ENCODE peak calls at places on chromosomes 13 and 19, in seven cellular contexts. One of them, this sample, is unnamed.

GRCh38 chr19:4715529-4716221 is 8.0 kb downstream of the DPP9 start:
- DNase-seq in stimulated activated naive B cell treated with anti-CD40 and anti-IgM and Interleukin-4, amounts not matched to agents 10 μg/mL and 1 μg/mL and 100 μg/mL, for 72 hours: no peak
- DNase-seq in retina: no peak
- DNase-seq in activated CD8-positive, alpha-beta memory T cell treated with anti-CD3 and anti-CD28 coated beads for 48 hours: no peak
- DNase-seq in D721Med: no peak
- DNase-seq in T1000: no peak
- DNase-seq in HuH-7.5: peak
- DNase-seq in this sample: no peak

GRCh38 chr19:6213696-6214585 is 65.8 kb downstream of the MLLT1 start:
- DNase-seq in activated CD8-positive, alpha-beta memory T cell treated with anti-CD3 and anti-CD28 coated beads for 48 hours: no peak
- DNase-seq in retina: no peak
- DNase-seq in T1000: no peak
- DNase-seq in HuH-7.5: peak
- DNase-seq in D721Med: peak
- DNase-seq in stimulated activated naive B cell treated with anti-CD40 and anti-IgM and Interleukin-4, amounts not matched to agents 10 μg/mL and 1 μg/mL and 100 μg/mL, for 72 hours: no peak
- DNase-seq in this sample: no peak

GRCh38 chr19:38172001-38172400 is 52.0 kb downstream of the DPF1 start:
- DNase-seq in activated CD8-positive, alpha-beta memory T cell treated with anti-CD3 and anti-CD28 coated beads for 48 hours: no peak
- DNase-seq in retina: no peak
- DNase-seq in HuH-7.5: no peak
- DNase-seq in D721Med: no peak
- DNase-seq in T1000: no peak
- DNase-seq in stimulated activated naive B cell treated with anti-CD40 and anti-IgM and Interleukin-4, amounts not matched to agents 10 μg/mL and 1 μg/mL and 100 μg/mL, for 72 hours: no peak
- DNase-seq in this sample: no peak

GRCh38 chr19:46901701-46902401 is 41.1 kb downstream of the ARHGAP35 start:
- DNase-seq in stimulated activated naive B cell treated with anti-CD40 and anti-IgM and Interleukin-4, amounts not matched to agents 10 μg/mL and 1 μg/mL and 100 μg/mL, for 72 hours: no peak
- DNase-seq in activated CD8-positive, alpha-beta memory T cell treated with anti-CD3 and anti-CD28 coated beads for 48 hours: no peak
- DNase-seq in T1000: no peak
- DNase-seq in D721Med: no peak
- DNase-seq in retina: no peak
- DNase-seq in HuH-7.5: no peak
- DNase-seq in this sample: no peak

GRCh38 chr19:40362160-40362559 is 13.7 kb downstream of the PLD3 start:
- DNase-seq in HuH-7.5: no peak
- DNase-seq in T1000: no peak
- DNase-seq in retina: no peak
- DNase-seq in stimulated activated naive B cell treated with anti-CD40 and anti-IgM and Interleukin-4, amounts not matched to agents 10 μg/mL and 1 μg/mL and 100 μg/mL, for 72 hours: no peak
- DNase-seq in D721Med: no peak
- DNase-seq in activated CD8-positive, alpha-beta memory T cell treated with anti-CD3 and anti-CD28 coated beads for 48 hours: no peak
- DNase-seq in this sample: no peak

GRCh38 chr19:2552859-2553258 is 76.9 kb downstream of the GADD45B start:
- DNase-seq in retina: no peak
- DNase-seq in D721Med: no peak
- DNase-seq in HuH-7.5: no peak
- DNase-seq in stimulated activated naive B cell treated with anti-CD40 and anti-IgM and Interleukin-4, amounts not matched to agents 10 μg/mL and 1 μg/mL and 100 μg/mL, for 72 hours: peak
- DNase-seq in activated CD8-positive, alpha-beta memory T cell treated with anti-CD3 and anti-CD28 coated beads for 48 hours: no peak
- DNase-seq in T1000: no peak
- DNase-seq in this sample: no peak

GRCh38 chr13:91721413-91721812 is 323.0 kb downstream of the GPC5 start:
- DNase-seq in HuH-7.5: no peak
- DNase-seq in activated CD8-positive, alpha-beta memory T cell treated with anti-CD3 and anti-CD28 coated beads for 48 hours: no peak
- DNase-seq in T1000: no peak
- DNase-seq in retina: no peak
- DNase-seq in stimulated activated naive B cell treated with anti-CD40 and anti-IgM and Interleukin-4, amounts not matched to agents 10 μg/mL and 1 μg/mL and 100 μg/mL, for 72 hours: no peak
- DNase-seq in D721Med: no peak
- DNase-seq in this sample: no peak

GRCh38 chr19:50658438-50659317 is 9.4 kb downstream of the C19orf81 start:
- DNase-seq in HuH-7.5: peak
- DNase-seq in D721Med: peak
- DNase-seq in T1000: no peak
- DNase-seq in stimulated activated naive B cell treated with anti-CD40 and anti-IgM and Interleukin-4, amounts not matched to agents 10 μg/mL and 1 μg/mL and 100 μg/mL, for 72 hours: peak
- DNase-seq in retina: peak
- DNase-seq in activated CD8-positive, alpha-beta memory T cell treated with anti-CD3 and anti-CD28 coated beads for 48 hours: peak
- DNase-seq in this sample: peak

GRCh38 chr19:39539165-39539518 is 819 bp downstream of the EID2 start:
- DNase-seq in retina: no peak
- DNase-seq in D721Med: no peak
- DNase-seq in stimulated activated naive B cell treated with anti-CD40 and anti-IgM and Interleukin-4, amounts not matched to agents 10 μg/mL and 1 μg/mL and 100 μg/mL, for 72 hours: no peak
- DNase-seq in HuH-7.5: peak
- DNase-seq in activated CD8-positive, alpha-beta memory T cell treated with anti-CD3 and anti-CD28 coated beads for 48 hours: no peak
- DNase-seq in T1000: no peak
- DNase-seq in this sample: no peak

GRCh38 chr13:49563513-49563912 is 21.8 kb downstream of the RCBTB1 start:
- DNase-seq in retina: no peak
- DNase-seq in HuH-7.5: no peak
- DNase-seq in activated CD8-positive, alpha-beta memory T cell treated with anti-CD3 and anti-CD28 coated beads for 48 hours: no peak
- DNase-seq in D721Med: no peak
- DNase-seq in T1000: no peak
- DNase-seq in stimulated activated naive B cell treated with anti-CD40 and anti-IgM and Interleukin-4, amounts not matched to agents 10 μg/mL and 1 μg/mL and 100 μg/mL, for 72 hours: no peak
- DNase-seq in this sample: no peak

GRCh38 chr13:48977973-48978372 is 2.3 kb downstream of the FNDC3A start:
- DNase-seq in D721Med: no peak
- DNase-seq in retina: no peak
- DNase-seq in T1000: no peak
- DNase-seq in HuH-7.5: no peak
- DNase-seq in activated CD8-positive, alpha-beta memory T cell treated with anti-CD3 and anti-CD28 coated beads for 48 hours: no peak
- DNase-seq in stimulated activated naive B cell treated with anti-CD40 and anti-IgM and Interleukin-4, amounts not matched to agents 10 μg/mL and 1 μg/mL and 100 μg/mL, for 72 hours: no peak
- DNase-seq in this sample: no peak

GRCh38 chr13:79194272-79194671 is 211.8 kb downstream of the RBM26 start:
- DNase-seq in retina: no peak
- DNase-seq in stimulated activated naive B cell treated with anti-CD40 and anti-IgM and Interleukin-4, amounts not matched to agents 10 μg/mL and 1 μg/mL and 100 μg/mL, for 72 hours: peak
- DNase-seq in T1000: no peak
- DNase-seq in D721Med: no peak
- DNase-seq in activated CD8-positive, alpha-beta memory T cell treated with anti-CD3 and anti-CD28 coated beads for 48 hours: no peak
- DNase-seq in HuH-7.5: no peak
- DNase-seq in this sample: no peak

GRCh38 chr19:9885077-9885552 is 50.0 kb downstream of the PIN1 start:
- DNase-seq in T1000: no peak
- DNase-seq in activated CD8-positive, alpha-beta memory T cell treated with anti-CD3 and anti-CD28 coated beads for 48 hours: no peak
- DNase-seq in D721Med: no peak
- DNase-seq in retina: no peak
- DNase-seq in stimulated activated naive B cell treated with anti-CD40 and anti-IgM and Interleukin-4, amounts not matched to agents 10 μg/mL and 1 μg/mL and 100 μg/mL, for 72 hours: no peak
- DNase-seq in HuH-7.5: no peak
- DNase-seq in this sample: no peak

GRCh38 chr13:79409828-79410227 is 3.8 kb upstream of the RBM26 start:
- DNase-seq in T1000: no peak
- DNase-seq in retina: no peak
- DNase-seq in stimulated activated naive B cell treated with anti-CD40 and anti-IgM and Interleukin-4, amounts not matched to agents 10 μg/mL and 1 μg/mL and 100 μg/mL, for 72 hours: no peak
- DNase-seq in activated CD8-positive, alpha-beta memory T cell treated with anti-CD3 and anti-CD28 coated beads for 48 hours: no peak
- DNase-seq in HuH-7.5: no peak
- DNase-seq in D721Med: no peak
- DNase-seq in this sample: no peak

GRCh38 chr19:35025969-35026368 is 4.3 kb upstream of the SCN1B start:
- DNase-seq in D721Med: no peak
- DNase-seq in stimulated activated naive B cell treated with anti-CD40 and anti-IgM and Interleukin-4, amounts not matched to agents 10 μg/mL and 1 μg/mL and 100 μg/mL, for 72 hours: no peak
- DNase-seq in retina: no peak
- DNase-seq in activated CD8-positive, alpha-beta memory T cell treated with anti-CD3 and anti-CD28 coated beads for 48 hours: no peak
- DNase-seq in T1000: no peak
- DNase-seq in HuH-7.5: no peak
- DNase-seq in this sample: no peak

GRCh38 chr13:93425411-93425810 is 198.8 kb downstream of the GPC6 start:
- DNase-seq in stimulated activated naive B cell treated with anti-CD40 and anti-IgM and Interleukin-4, amounts not matched to agents 10 μg/mL and 1 μg/mL and 100 μg/mL, for 72 hours: no peak
- DNase-seq in T1000: no peak
- DNase-seq in activated CD8-positive, alpha-beta memory T cell treated with anti-CD3 and anti-CD28 coated beads for 48 hours: no peak
- DNase-seq in HuH-7.5: no peak
- DNase-seq in retina: no peak
- DNase-seq in D721Med: no peak
- DNase-seq in this sample: no peak

GRCh38 chr13:64928704-64929499 is 2301.2 kb downstream of the PCDH9 start:
- DNase-seq in stimulated activated naive B cell treated with anti-CD40 and anti-IgM and Interleukin-4, amounts not matched to agents 10 μg/mL and 1 μg/mL and 100 μg/mL, for 72 hours: no peak
- DNase-seq in T1000: no peak
- DNase-seq in HuH-7.5: no peak
- DNase-seq in retina: no peak
- DNase-seq in D721Med: no peak
- DNase-seq in activated CD8-positive, alpha-beta memory T cell treated with anti-CD3 and anti-CD28 coated beads for 48 hours: no peak
- DNase-seq in this sample: no peak

GRCh38 chr19:53007200-53008054 is 6.3 kb upstream of the ERVV-1 start:
- DNase-seq in retina: no peak
- DNase-seq in T1000: no peak
- DNase-seq in D721Med: no peak
- DNase-seq in activated CD8-positive, alpha-beta memory T cell treated with anti-CD3 and anti-CD28 coated beads for 48 hours: no peak
- DNase-seq in HuH-7.5: no peak
- DNase-seq in stimulated activated naive B cell treated with anti-CD40 and anti-IgM and Interleukin-4, amounts not matched to agents 10 μg/mL and 1 μg/mL and 100 μg/mL, for 72 hours: no peak
- DNase-seq in this sample: no peak

GRCh38 chr13:93079294-93079693 is 147.3 kb upstream of the GPC6 start:
- DNase-seq in T1000: no peak
- DNase-seq in D721Med: no peak
- DNase-seq in activated CD8-positive, alpha-beta memory T cell treated with anti-CD3 and anti-CD28 coated beads for 48 hours: no peak
- DNase-seq in HuH-7.5: no peak
- DNase-seq in retina: no peak
- DNase-seq in stimulated activated naive B cell treated with anti-CD40 and anti-IgM and Interleukin-4, amounts not matched to agents 10 μg/mL and 1 μg/mL and 100 μg/mL, for 72 hours: no peak
- DNase-seq in this sample: no peak

GRCh38 chr13:111219306-111219705 is 101.1 kb upstream of the TEX29 start:
- DNase-seq in activated CD8-positive, alpha-beta memory T cell treated with anti-CD3 and anti-CD28 coated beads for 48 hours: no peak
- DNase-seq in HuH-7.5: no peak
- DNase-seq in stimulated activated naive B cell treated with anti-CD40 and anti-IgM and Interleukin-4, amounts not matched to agents 10 μg/mL and 1 μg/mL and 100 μg/mL, for 72 hours: no peak
- DNase-seq in D721Med: no peak
- DNase-seq in retina: no peak
- DNase-seq in T1000: no peak
- DNase-seq in this sample: no peak

GRCh38 chr13:27637289-27637626 is 15.6 kb downstream of the POLR1D start:
- DNase-seq in T1000: no peak
- DNase-seq in stimulated activated naive B cell treated with anti-CD40 and anti-IgM and Interleukin-4, amounts not matched to agents 10 μg/mL and 1 μg/mL and 100 μg/mL, for 72 hours: no peak
- DNase-seq in HuH-7.5: no peak
- DNase-seq in D721Med: no peak
- DNase-seq in retina: no peak
- DNase-seq in activated CD8-positive, alpha-beta memory T cell treated with anti-CD3 and anti-CD28 coated beads for 48 hours: no peak
- DNase-seq in this sample: no peak

GRCh38 chr19:49658566-49659442 is 6.9 kb downstream of the IRF3 start:
- DNase-seq in T1000: no peak
- DNase-seq in activated CD8-positive, alpha-beta memory T cell treated with anti-CD3 and anti-CD28 coated beads for 48 hours: no peak
- DNase-seq in retina: no peak
- DNase-seq in HuH-7.5: no peak
- DNase-seq in D721Med: no peak
- DNase-seq in stimulated activated naive B cell treated with anti-CD40 and anti-IgM and Interleukin-4, amounts not matched to agents 10 μg/mL and 1 μg/mL and 100 μg/mL, for 72 hours: no peak
- DNase-seq in this sample: no peak

GRCh38 chr13:33032037-33032625 is 15.9 kb downstream of the KL start:
- DNase-seq in stimulated activated naive B cell treated with anti-CD40 and anti-IgM and Interleukin-4, amounts not matched to agents 10 μg/mL and 1 μg/mL and 100 μg/mL, for 72 hours: no peak
- DNase-seq in D721Med: no peak
- DNase-seq in retina: no peak
- DNase-seq in HuH-7.5: no peak
- DNase-seq in activated CD8-positive, alpha-beta memory T cell treated with anti-CD3 and anti-CD28 coated beads for 48 hours: no peak
- DNase-seq in T1000: peak
- DNase-seq in this sample: no peak

GRCh38 chr13:102983496-102983895 is 82.7 kb downstream of the SLC10A2 start:
- DNase-seq in activated CD8-positive, alpha-beta memory T cell treated with anti-CD3 and anti-CD28 coated beads for 48 hours: no peak
- DNase-seq in T1000: no peak
- DNase-seq in HuH-7.5: no peak
- DNase-seq in D721Med: no peak
- DNase-seq in stimulated activated naive B cell treated with anti-CD40 and anti-IgM and Interleukin-4, amounts not matched to agents 10 μg/mL and 1 μg/mL and 100 μg/mL, for 72 hours: no peak
- DNase-seq in retina: no peak
- DNase-seq in this sample: no peak

GRCh38 chr19:15107056-15108010 is at the start of gene SYDE1:
- DNase-seq in HuH-7.5: peak
- DNase-seq in activated CD8-positive, alpha-beta memory T cell treated with anti-CD3 and anti-CD28 coated beads for 48 hours: no peak
- DNase-seq in T1000: peak
- DNase-seq in D721Med: no peak
- DNase-seq in stimulated activated naive B cell treated with anti-CD40 and anti-IgM and Interleukin-4, amounts not matched to agents 10 μg/mL and 1 μg/mL and 100 μg/mL, for 72 hours: no peak
- DNase-seq in retina: peak
- DNase-seq in this sample: no peak

GRCh38 chr13:90477194-90477593 is 870.3 kb upstream of the MIR17HG start:
- DNase-seq in T1000: no peak
- DNase-seq in HuH-7.5: no peak
- DNase-seq in retina: no peak
- DNase-seq in D721Med: no peak
- DNase-seq in stimulated activated naive B cell treated with anti-CD40 and anti-IgM and Interleukin-4, amounts not matched to agents 10 μg/mL and 1 μg/mL and 100 μg/mL, for 72 hours: no peak
- DNase-seq in activated CD8-positive, alpha-beta memory T cell treated with anti-CD3 and anti-CD28 coated beads for 48 hours: no peak
- DNase-seq in this sample: no peak

This sample was measured in NCI-H1417 treated with DMSO at 0.1 percent for 48 hours.